ENCODE peak calls at places on chromosome 18, in five cellular contexts. A is PC-3; C is activated T-helper 17 cell treated with anti-CD3 and anti-CD28 coated beads, Interleukin-2, amount 50 U/mL, for 72 hours; Z is CD4-positive, alpha-beta T cell; U is gastrocnemius medialis. N is an unnamed sample.

GRCh38 chr18:69469444-69469919 is 68.8 kb downstream of the DOK6 start:
- ATAC-seq in A (peak), C (peak), Z (peak), U (no peak), N (no peak)

GRCh38 chr18:9417081-9417841 is 58.1 kb upstream of the RALBP1 start:
- ATAC-seq in A (no peak), C (no peak), Z (no peak), U (peak), N (peak)

GRCh38 chr18:76274470-76275289 is 220.4 kb downstream of the ZNF516 start:
- ATAC-seq in A (peak), C (peak), Z (no peak), U (no peak), N (peak)

GRCh38 chr18:57898506-57899124 is 95.5 kb upstream of the ATP8B1 start:
- ATAC-seq in A (no peak), C (no peak), Z (no peak), U (no peak), N (no peak)

GRCh38 chr18:32552421-32553030 is 81.8 kb upstream of the GAREM1 start:
- ATAC-seq in A (peak), C (peak), Z (peak), U (peak), N (peak)

GRCh38 chr18:59051470-59052165 is 88.1 kb upstream of the SEC11C start:
- ATAC-seq in A (no peak), C (no peak), Z (no peak), U (peak), N (peak)

GRCh38 chr18:7256959-7257742 is 26.3 kb downstream of the LRRC30 start:
- ATAC-seq in A (no peak), C (no peak), Z (no peak), U (peak), N (no peak)

GRCh38 chr18:46414863-46415262 is 242.2 kb downstream of the LOXHD1 start:
- ATAC-seq in A (no peak), C (no peak), Z (no peak), U (no peak), N (no peak)

GRCh38 chr18:12373032-12373770 is 3.8 kb downstream of the AFG3L2 start:
- ATAC-seq in A (no peak), C (no peak), Z (no peak), U (no peak), N (no peak)

GRCh38 chr18:25058520-25058919 is 293.4 kb downstream of the ZNF521 start:
- ATAC-seq in A (no peak), C (no peak), Z (no peak), U (no peak), N (no peak)